ENCODE peak calls at places on chromosomes 13 and 19, in four cellular contexts. Y, L, R and G are unnamed samples.

GRCh38 chr13:42992585-42993122 is 613 bp upstream of the EPSTI1 start:
- DNase-seq in Y (no peak), L (no peak), R (no peak), G (no peak)

GRCh38 chr13:31540316-31540715 is 199.0 kb upstream of the RXFP2 start:
- DNase-seq in Y (no peak), L (no peak), R (no peak), G (no peak)

GRCh38 chr13:30696278-30697176 is 38.8 kb upstream of the ALOX5AP start:
- DNase-seq in Y (peak; percentile 81), L (no peak), R (peak; percentile 78), G (no peak)

GRCh38 chr13:28474491-28475134 is 20.3 kb downstream of the FLT1 start:
- DNase-seq in Y (no peak), L (no peak), R (no peak), G (no peak)

GRCh38 chr19:6767081-6767356 is 216 bp downstream of the SH2D3A start:
- DNase-seq in Y (no peak), L (no peak), R (no peak), G (no peak)

GRCh38 chr13:91017669-91018053 is 329.8 kb upstream of the MIR17HG start:
- DNase-seq in Y (peak; percentile 34), L (no peak), R (no peak), G (no peak)

GRCh38 chr13:66224644-66225043 is 1005.5 kb downstream of the PCDH9 start:
- DNase-seq in Y (no peak), L (no peak), R (no peak), G (no peak)

GRCh38 chr13:88764103-88764502 is 1092.9 kb downstream of the SLITRK5 start:
- DNase-seq in Y (no peak), L (no peak), R (no peak), G (no peak)

GRCh38 chr13:105914637-105915036 is 620.8 kb downstream of the EFNB2 start:
- DNase-seq in Y (no peak), L (no peak), R (no peak), G (no peak)

GRCh38 chr19:2425622-2426581 is 1.5 kb downstream of the TIMM13 start:
- DNase-seq in Y (peak; percentile 56), L (peak; percentile 45), R (no peak), G (no peak)

GRCh38 chr19:2423913-2424685 is 3.3 kb downstream of the TIMM13 start:
- DNase-seq in Y (peak; percentile 75), L (peak; percentile 47), R (no peak), G (no peak)

GRCh38 chr19:2424686-2425621 is 2.4 kb downstream of the TIMM13 start:
- DNase-seq in Y (peak; percentile 80), L (peak; percentile 60), R (peak; percentile 82), G (no peak)

GRCh38 chr19:2421581-2422306 is 5.6 kb downstream of the TIMM13 start:
- DNase-seq in Y (peak; percentile 55), L (no peak), R (no peak), G (no peak)

DNA sequence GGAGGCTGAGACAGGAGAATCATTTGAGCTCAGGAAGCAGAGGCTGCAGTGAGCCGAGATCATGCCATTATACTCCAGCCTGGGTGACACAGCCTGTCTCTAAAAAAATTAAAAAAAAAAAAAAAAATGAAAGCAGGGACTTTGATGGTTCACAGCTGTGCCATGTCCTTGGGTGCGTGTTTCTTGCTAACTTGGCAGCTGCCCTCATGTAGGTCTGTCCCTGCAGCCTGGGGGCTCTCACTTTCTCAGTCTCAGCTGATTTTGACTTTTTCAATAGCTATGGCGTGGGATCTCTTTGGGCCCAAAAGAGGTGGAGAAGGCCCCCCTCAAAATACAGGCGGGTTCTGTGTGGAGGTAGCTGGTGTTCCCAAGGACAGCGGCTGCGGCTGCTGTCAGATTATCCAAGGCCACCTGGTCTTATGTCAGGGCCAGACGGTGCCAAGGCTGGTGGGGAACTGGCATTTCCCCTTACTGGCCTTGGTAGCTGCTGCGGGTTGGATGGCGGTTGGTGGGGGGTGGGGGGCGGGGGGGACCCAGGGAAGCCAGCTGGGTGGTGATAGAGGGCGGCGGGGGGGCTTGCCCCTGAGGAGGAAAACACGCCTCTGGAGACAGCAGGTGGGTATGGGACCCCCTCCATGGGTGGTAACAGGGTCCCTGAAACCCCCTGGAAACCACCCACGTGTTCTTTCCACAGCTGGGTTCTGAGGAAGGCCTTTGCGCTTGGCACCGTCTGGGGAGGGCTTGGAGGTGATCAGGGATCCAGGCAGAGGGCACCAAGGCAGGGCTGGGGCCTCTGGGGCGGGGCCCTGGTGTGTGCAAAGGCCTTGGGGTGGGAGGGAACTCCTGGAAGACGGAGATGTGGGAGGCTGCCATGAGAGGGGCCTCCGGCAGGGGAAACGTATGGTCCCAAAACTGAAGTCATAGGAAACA is 4.2 kb downstream of the TIMM13 start:
- DNase-seq in Y (peak; percentile 55), L (peak; percentile 73), R (peak; percentile 80), G (no peak)
- H3K4me3 ChIP-seq in Y (no peak overlapping the region), L (no peak overlapping the region), R (peak overlapping the region; percentile 5), G (no peak overlapping the region)

GRCh38 chr13:112636401-112636975 is 48.5 kb upstream of the TUBGCP3 start:
- DNase-seq in Y (no peak), L (no peak), R (no peak), G (no peak)
- H3K4me1 ChIP-seq in Y (peaks cover 5% of the 10 kb centered on the region), L (no peaks in the 10 kb centered on the region), R (no peaks in the 10 kb centered on the region), G (peaks cover 25% of the 10 kb centered on the region)

GRCh38 chr13:84894749-84895148 is 904.5 kb downstream of the SLITRK6 start:
- DNase-seq in Y (peak; percentile 69), L (no peak), R (no peak), G (no peak)
- TF ChIP-seq CTCF in Y (no peak), L (no peak), R (no peak), G (no peak)

DNA sequence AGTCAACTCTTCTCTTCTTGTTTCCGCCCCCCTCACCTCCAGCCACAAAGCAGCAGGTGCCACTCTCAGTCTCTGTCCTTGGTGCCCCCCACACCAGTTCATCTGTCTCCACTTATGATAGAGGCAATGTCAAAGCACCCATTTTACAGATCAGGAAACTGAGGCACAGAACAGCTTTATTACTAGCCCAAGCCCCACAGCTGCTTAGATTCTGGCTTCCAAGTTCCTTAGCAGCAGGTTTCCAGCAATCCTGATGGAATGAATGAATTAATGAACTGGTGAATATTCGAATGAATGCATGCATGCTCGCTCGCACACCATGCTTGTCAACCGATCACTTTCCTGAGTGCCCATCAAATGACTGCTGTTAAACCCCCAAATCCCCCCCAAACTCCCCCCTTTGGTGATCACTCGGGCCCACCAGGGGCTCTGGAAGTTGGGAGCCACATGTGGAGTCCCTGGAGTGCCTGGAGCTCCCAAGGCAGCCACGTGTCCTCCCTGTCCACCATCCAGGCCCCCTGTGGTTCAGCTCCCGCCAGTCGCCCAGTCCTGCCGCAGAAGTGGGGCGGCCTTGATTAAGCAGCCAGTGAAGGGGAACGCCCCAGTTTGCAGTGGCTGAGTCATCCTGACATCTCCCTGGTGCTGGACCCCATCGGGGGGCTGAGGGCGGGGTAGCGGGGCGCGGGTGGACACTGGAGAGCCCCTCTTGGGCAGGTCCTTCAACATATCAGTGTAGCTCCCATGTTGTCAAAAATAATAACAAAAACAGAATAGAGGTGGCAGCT is 6.8 kb downstream of the PTPRS start:
- DNase-seq in Y (no peak), L (no peak), R (no peak), G (no peak)
- H3K4me3 ChIP-seq in Y (no peak overlapping the region), L (no peak overlapping the region), R (no peak overlapping the region), G (no peak overlapping the region)

GRCh38 chr19:35408284-35409171 is 37.7 kb downstream of the GPR42 start:
- DNase-seq in Y (no peak), L (no peak), R (no peak), G (peak; percentile 11)

GRCh38 chr19:35414442-35414841 is 33.6 kb upstream of the FFAR2 start:
- DNase-seq in Y (no peak), L (no peak), R (no peak), G (no peak)

GRCh38 chr19:35409191-35409590 is 38.3 kb downstream of the GPR42 start:
- DNase-seq in Y (no peak), L (no peak), R (no peak), G (no peak)

GRCh38 chr19:35407619-35408018 is 36.8 kb downstream of the GPR42 start:
- DNase-seq in Y (no peak), L (no peak), R (no peak), G (no peak)

GRCh38 chr19:35410487-35410886 is 37.6 kb upstream of the FFAR2 start:
- DNase-seq in Y (no peak), L (no peak), R (no peak), G (no peak)
- H3K4me1 ChIP-seq in Y (no peaks in the 10 kb centered on the region), L (no peaks in the 10 kb centered on the region), R (peaks cover 4% of the 10 kb centered on the region), G (peaks cover 6% of the 10 kb centered on the region)

DNA sequence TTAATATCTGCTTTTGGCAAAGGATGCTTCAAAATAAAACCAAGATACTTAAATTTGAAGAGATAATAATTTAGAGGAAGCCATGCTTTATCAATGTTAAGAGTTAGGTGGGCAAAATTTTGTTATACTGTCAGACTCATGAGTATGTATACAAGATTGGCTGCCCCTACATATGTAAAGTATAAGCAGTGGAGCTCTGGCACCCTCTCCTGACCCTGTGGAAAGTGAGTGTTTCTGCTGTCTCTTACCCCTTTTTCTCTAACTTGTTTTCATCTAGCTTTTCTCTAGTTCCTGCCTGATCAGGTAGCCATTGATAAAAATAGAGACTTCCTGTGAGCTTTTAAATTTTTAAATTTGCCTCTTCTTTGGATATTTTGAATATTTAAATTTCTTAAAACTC is 710.9 kb upstream of the SPRY2 start:
- DNase-seq in Y (no peak), L (no peak), R (no peak), G (no peak)
- TF ChIP-seq CTCF in Y (no peak), L (no peak), R (no peak), G (no peak)

GRCh38 chr13:46211521-46212351 is at the start of gene LRRC63:
- DNase-seq in Y (peak; percentile 98), L (peak; percentile 27), R (peak; percentile 86), G (peak; percentile 88)

GRCh38 chr13:46213242-46213641 is 1.5 kb downstream of the LRRC63 start:
- DNase-seq in Y (no peak), L (no peak), R (no peak), G (no peak)

GRCh38 chr13:46207828-46208227 is 3.9 kb upstream of the LRRC63 start:
- DNase-seq in Y (no peak), L (no peak), R (no peak), G (no peak)

GRCh38 chr13:46211116-46211515 is 612 bp upstream of the LRRC63 start:
- DNase-seq in Y (no peak), L (no peak), R (peak; percentile 62), G (peak; percentile 17)

GRCh38 chr13:46210362-46211083 is 1.2 kb upstream of the LRRC63 start:
- DNase-seq in Y (no peak), L (no peak), R (no peak), G (no peak)
- H3K4me3 ChIP-seq in Y (peak overlapping the region; percentile 35), L (peak overlapping the region; percentile 36), R (peak overlapping the region; percentile 61), G (no peak overlapping the region)

GRCh38 chr19:16088351-16088984 is 12.2 kb downstream of the TPM4 start:
- DNase-seq in Y (no peak), L (no peak), R (peak; percentile 79), G (no peak)

GRCh38 chr19:16088985-16089846 is 12.9 kb downstream of the TPM4 start:
- DNase-seq in Y (no peak), L (no peak), R (no peak), G (no peak)

GRCh38 chr19:16094360-16095070 is 17.2 kb upstream of the RAB8A start:
- DNase-seq in Y (no peak), L (no peak), R (no peak), G (peak; percentile 70)

GRCh38 chr19:16095071-16095571 is 16.6 kb upstream of the RAB8A start:
- DNase-seq in Y (peak; percentile 36), L (no peak), R (no peak), G (no peak)

GRCh38 chr19:16091546-16092475 is 15.5 kb downstream of the TPM4 start:
- DNase-seq in Y (peak; percentile 31), L (no peak), R (no peak), G (no peak)
- H3K4me1 ChIP-seq in Y (peaks cover 33% of the 10 kb centered on the region), L (no peaks in the 10 kb centered on the region), R (peaks cover 25% of the 10 kb centered on the region), G (peaks cover 84% of the 10 kb centered on the region)